ENCODE peak calls at places on chromosomes 11 and 22, in four cellular contexts. F is K562, I is GM23338, S is HCT116. Y is an unnamed sample. For H3K27me3, the result is how much of the 10 kb centered on the place peaks cover.

GRCh38 chr22:46612904-46613605 is 7.1 kb upstream of the GRAMD4 start:
- DNase-seq in F (no peak), I (no peak), S (no peak), Y (no peak)

GRCh38 chr11:78313181-78313788 is 104.3 kb downstream of the GAB2 start:
- DNase-seq in F (no peak), I (no peak), S (peak), Y (no peak)

GRCh38 chr11:94885133-94885532 is 88.2 kb downstream of the CWC15 start:
- DNase-seq in F (no peak), I (no peak), S (no peak), Y (no peak)

GRCh38 chr11:119262668-119263351 is 54.1 kb downstream of the MCAM start:
- DNase-seq in F (no peak), I (no peak), S (no peak), Y (no peak)

GRCh38 chr11:72789493-72790131 is 4.2 kb downstream of the STARD10 start:
- DNase-seq in F (no peak), I (no peak), S (no peak), Y (no peak)

GRCh38 chr11:61830318-61831105 is 2.4 kb downstream of the FADS2 start:
- DNase-seq in F (no peak), I (no peak), S (no peak), Y (no peak)

GRCh38 chr11:86570457-86570856 is 102.0 kb downstream of the ME3 start:
- DNase-seq in F (no peak), I (no peak), S (no peak), Y (no peak)

GRCh38 chr22:32557424-32557823 is 82.8 kb downstream of the FBXO7 start:
- DNase-seq in F (no peak), I (no peak), S (no peak), Y (no peak)

GRCh38 chr11:12287374-12288211 is 89.8 kb upstream of the PARVA start:
- DNase-seq in F (peak), I (peak), S (peak), Y (no peak)

GRCh38 chr11:124896071-124896750 is 1.5 kb downstream of the ROBO4 start:
- DNase-seq in F (no peak), I (no peak), S (no peak), Y (no peak)

GRCh38 chr22:44884562-44884961 is 125.2 kb downstream of the PHF21B start:
- DNase-seq in F (no peak), I (no peak), S (no peak), Y (no peak)

GRCh38 chr11:109794501-109794900 is 298.7 kb upstream of the ZC3H12C start:
- DNase-seq in F (no peak), I (no peak), S (no peak), Y (no peak)

GRCh38 chr11:10441652-10442503 is 13.2 kb upstream of the AMPD3 start:
- DNase-seq in F (no peak), I (no peak), S (no peak), Y (peak)

GRCh38 chr22:30754971-30755759 is 60.5 kb downstream of the OSBP2 start:
- DNase-seq in F (peak), I (peak), S (peak), Y (peak)

GRCh38 chr22:35811670-35812069 is 94.0 kb downstream of the APOL5 start:
- DNase-seq in F (no peak), I (no peak), S (no peak), Y (no peak)

GRCh38 chr11:110991621-110992355 is 253.7 kb upstream of the POU2AF2 start:
- DNase-seq in F (no peak), I (no peak), S (no peak), Y (no peak)

GRCh38 chr22:35561796-35562526 is 21.3 kb downstream of the RASD2 start:
- DNase-seq in F (peak), I (peak), S (peak), Y (no peak)

GRCh38 chr11:98564233-98564632 is 456.5 kb upstream of the CNTN5 start:
- DNase-seq in F (no peak), I (no peak), S (no peak), Y (no peak)

GRCh38 chr11:98566978-98567377 is 453.8 kb upstream of the CNTN5 start:
- DNase-seq in F (no peak), I (no peak), S (no peak), Y (no peak)

GRCh38 chr11:98568011-98568410 is 452.7 kb upstream of the CNTN5 start:
- DNase-seq in F (no peak), I (no peak), S (no peak), Y (no peak)

GRCh38 chr11:98564881-98565280 is 455.9 kb upstream of the CNTN5 start:
- DNase-seq in F (no peak), I (no peak), S (no peak), Y (no peak)

DNA sequence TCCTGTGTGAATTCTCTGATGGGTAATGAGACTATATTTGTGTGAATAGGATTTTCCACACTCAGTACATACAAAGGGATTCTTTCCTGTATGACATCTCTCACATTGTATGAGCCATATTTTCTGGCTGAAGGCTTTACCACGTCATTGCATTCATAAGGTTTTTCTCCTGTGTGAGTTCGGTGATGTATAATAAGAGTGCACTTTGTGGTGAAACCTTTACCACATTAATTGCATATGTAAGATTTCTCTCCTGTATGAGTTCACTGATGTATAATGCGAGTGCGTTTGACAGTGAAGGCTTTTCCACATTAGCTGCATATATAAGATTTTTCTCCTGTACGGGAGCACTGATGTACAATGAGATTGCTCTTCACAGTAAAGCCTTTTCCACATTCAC is 455.4 kb upstream of the CNTN5 start:
- DNase-seq in F (no peak), I (no peak), S (no peak), Y (no peak)
- TF ChIP-seq REST in F (no peak), I (no peak), S (no peak), Y (no peak)

DNA sequence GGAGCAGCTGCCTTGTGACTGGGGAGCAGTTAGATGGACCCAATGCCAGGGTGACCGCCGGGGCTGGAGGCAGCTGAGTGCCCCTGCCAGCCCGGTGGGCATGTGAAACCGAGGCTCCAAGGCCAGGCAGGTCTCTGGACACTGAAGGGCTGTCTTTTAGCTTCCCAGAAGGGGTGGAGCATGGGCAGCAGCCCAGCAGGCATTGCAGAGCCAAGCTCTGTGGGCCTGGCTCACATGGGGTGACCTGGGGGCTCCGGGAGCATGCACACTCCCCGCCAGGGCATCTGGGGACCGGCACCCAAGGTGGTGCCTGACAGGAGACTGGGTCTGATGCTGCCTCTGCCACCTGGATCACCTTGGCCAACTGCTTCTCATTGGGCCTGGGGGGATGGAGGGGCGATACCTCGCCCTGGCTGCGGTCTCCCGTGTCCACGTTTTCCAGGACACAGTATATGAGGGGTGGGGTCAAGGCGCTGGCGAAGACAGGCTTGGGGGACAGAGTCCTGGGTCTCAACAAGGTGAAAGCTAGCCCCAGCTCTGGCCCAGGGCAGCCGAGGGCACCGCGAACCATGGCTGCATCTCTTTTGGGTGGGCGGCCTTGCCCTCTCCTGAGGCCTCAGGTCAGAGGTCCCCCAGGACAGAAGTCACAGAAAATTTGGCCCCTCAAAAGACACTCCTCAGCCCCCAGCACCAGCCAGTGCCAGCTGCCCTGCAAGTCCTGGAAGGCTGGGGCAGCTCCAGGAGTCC is 3.5 kb downstream of the INS start:
- DNase-seq in F (no peak), I (no peak), S (no peak), Y (no peak)
- H3K27me3 ChIP-seq in F (under half), I (under half), S (under half), Y (under half)

GRCh38 chr11:129280027-129280811 is 88.1 kb upstream of the ARHGAP32 start:
- DNase-seq in F (no peak), I (no peak), S (no peak), Y (no peak)
- TF ChIP-seq REST in F (no peak), I (no peak), S (no peak), Y (no peak)

DNA sequence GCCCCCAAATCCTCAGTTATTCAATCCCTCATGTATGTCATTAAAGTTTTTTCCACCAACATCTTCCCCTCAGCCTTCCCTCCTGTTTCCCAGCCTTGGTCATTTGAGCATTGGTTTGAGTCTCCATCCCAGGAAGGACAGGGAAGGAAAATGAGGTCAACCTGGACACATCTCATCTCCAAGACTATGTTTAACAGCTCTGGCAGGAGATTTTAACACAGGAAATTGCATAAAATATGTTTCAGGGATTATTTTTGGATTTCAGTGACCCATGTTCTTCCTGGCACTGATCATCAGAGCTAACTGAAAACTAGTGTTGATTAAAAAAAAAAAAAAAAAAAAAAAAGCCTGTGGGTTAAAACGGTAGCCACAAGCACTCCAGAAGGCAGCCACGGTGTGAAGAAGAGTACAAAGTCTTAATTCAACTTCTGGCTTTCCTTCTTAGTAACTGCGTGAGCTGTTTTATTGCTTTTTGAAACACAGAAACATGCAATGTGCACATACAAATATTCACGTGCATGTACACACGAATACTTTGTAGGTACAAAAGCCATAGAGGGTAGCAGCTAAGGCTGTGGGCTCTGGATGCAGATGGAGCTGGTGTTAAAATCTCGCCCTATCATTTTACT is 164.4 kb upstream of the DDI1 start:
- DNase-seq in F (no peak), I (no peak), S (no peak), Y (no peak)
- H3K27me3 ChIP-seq in F (under half), I (under half), S (under half), Y (under half)

GRCh38 chr11:74710291-74710938 is 20.8 kb downstream of the CHRDL2 start:
- DNase-seq in F (peak), I (peak), S (no peak), Y (no peak)

GRCh38 chr11:74717211-74717997 is 13.8 kb downstream of the CHRDL2 start:
- DNase-seq in F (no peak), I (no peak), S (no peak), Y (no peak)

GRCh38 chr11:74719011-74719410 is 12.2 kb downstream of the CHRDL2 start:
- DNase-seq in F (no peak), I (no peak), S (no peak), Y (no peak)

GRCh38 chr11:74713686-74714085 is 17.5 kb downstream of the CHRDL2 start:
- DNase-seq in F (no peak), I (no peak), S (no peak), Y (no peak)

DNA sequence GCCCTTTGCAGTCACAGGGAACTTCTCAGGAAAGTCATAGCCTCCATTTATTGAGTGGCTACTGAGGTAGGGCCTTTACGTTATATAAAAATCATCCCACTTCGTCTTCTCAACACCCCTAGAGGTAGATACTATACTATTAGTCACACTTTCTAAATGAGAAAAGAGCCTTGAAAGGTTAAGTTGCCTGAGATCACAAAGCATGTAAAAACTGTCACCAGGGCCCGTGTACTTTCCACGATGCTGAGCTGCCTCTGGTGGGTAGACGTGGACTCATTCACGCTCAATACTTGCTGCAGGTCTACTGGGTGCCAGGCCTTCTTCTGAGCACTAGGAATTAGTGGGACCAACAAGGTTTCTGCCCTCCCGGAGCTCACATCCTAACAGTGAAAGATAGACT is 16.3 kb downstream of the CHRDL2 start:
- DNase-seq in F (no peak), I (no peak), S (no peak), Y (no peak)
- TF ChIP-seq REST in F (no peak), I (no peak), S (no peak), Y (no peak)

GRCh38 chr22:41410311-41410751 is 28.6 kb downstream of the TEF start:
- DNase-seq in F (no peak), I (no peak), S (no peak), Y (no peak)

GRCh38 chr22:41408665-41409064 is 26.9 kb downstream of the TEF start:
- DNase-seq in F (no peak), I (no peak), S (no peak), Y (no peak)

GRCh38 chr22:41415554-41415953 is 31.0 kb downstream of the TOB2 start:
- DNase-seq in F (no peak), I (no peak), S (no peak), Y (no peak)

GRCh38 chr22:41407433-41407832 is 25.7 kb downstream of the TEF start:
- DNase-seq in F (no peak), I (no peak), S (no peak), Y (no peak)

GRCh38 chr22:41411021-41411851 is 29.5 kb downstream of the TEF start:
- DNase-seq in F (no peak), I (no peak), S (no peak), Y (no peak)
- H3K27me3 ChIP-seq in F (under half), I (under half), S (under half), Y (under half)

DNA sequence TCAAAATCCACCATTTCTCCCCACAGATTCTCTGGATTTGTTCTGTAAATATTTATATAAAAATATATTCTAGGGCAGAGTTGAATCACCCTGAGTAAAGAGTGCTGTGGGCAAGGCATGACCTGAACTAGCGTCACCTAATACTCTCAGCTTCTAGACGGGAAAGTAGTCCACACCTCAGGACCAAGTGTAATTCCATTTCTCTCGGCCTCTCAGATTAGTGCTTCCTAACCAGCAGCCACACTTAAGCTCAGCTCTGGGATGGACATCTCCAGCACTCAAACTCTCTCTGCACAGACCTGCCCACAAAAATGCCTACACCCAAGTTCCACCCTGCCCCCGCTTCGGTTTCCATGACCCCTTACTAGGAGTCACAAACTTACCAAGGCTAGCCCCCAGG is 5.3 kb downstream of the SPTBN2 start:
- DNase-seq in F (no peak), I (no peak), S (no peak), Y (no peak)
- TF ChIP-seq REST in F (no peak), I (no peak), S (no peak), Y (no peak)

DNA sequence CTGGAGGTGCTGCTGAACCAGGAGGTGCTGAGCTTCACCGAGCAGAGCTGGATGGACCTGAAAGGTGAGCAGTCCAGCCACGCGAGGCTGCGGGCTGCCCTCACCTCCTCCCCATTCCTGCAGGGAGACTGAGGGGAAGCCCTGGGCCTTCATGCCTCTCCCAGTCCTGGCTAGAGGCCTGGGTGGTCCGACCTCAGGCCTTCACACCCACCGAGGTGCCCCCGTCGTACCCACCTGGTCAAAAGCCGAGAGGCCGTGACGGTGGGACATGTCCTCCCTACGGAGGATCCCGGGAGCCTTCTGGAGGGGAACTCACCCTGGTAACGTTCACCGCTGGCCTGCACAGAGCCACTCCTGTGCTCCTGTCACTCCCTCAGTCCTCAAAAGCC is 5.1 kb downstream of the SUSD2 start:
- DNase-seq in F (no peak), I (no peak), S (no peak), Y (no peak)
- H3K27me3 ChIP-seq in F (under half), I (under half), S (under half), Y (under half)

GRCh38 chr11:82089426-82089825 is 644.2 kb downstream of the FAM181B start:
- DNase-seq in F (no peak), I (no peak), S (no peak), Y (no peak)

GRCh38 chr11:82092904-82093303 is 640.8 kb downstream of the FAM181B start:
- DNase-seq in F (no peak), I (no peak), S (no peak), Y (no peak)
- TF ChIP-seq REST in F (no peak), I (peak), S (no peak), Y (peak)

DNA sequence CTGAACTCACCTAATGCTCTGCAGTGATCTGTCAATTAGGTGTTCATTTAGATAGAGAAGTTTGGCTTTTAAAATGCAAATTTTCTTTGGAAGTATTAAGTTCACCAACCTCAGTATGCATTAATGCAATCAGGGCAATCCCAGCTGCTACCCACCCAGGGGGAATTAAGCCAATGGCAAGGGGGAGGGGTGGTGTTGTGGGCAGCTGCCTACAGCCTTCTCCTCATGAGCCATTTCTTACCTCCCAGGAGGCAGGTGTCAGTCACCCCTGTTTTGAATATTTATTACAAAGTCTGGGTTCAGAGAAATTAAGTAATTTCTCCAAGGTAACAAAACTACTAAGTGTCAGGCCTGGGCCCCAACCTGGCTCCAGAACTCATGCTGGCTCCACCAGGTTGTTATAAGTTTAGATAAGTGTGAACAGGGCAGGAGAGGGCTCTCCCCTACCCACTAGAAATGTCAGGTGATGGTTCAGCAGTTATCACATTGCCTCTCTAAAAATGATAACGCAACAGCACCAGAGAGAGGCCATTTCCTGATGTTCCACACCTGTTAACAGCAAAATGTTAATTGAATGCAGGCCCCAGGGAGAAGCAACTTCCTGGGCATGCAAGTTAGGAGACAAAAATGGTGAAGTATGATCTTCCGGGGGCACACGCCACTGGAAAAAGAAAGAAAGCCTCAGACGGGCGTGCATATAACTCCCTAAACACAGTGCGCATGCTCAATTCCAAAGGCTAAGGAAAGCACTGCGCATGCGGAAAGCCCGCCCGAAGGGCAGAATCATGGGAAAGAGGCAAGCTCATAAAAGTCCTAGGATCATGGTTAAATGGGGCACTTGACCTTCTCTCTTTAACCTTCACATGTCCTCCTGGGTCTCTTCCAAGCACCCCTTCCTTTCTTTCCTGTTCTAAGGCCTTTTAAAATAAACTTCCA is 35.4 kb upstream of the GNAZ start:
- DNase-seq in F (peak), I (no peak), S (no peak), Y (no peak)
- H3K27me3 ChIP-seq in F (under half), I (under half), S (under half), Y (under half)